ENCODE peak calls at places on chromosome 9, in seven cellular contexts. One of them, this sample, is unnamed.

GRCh38 chr9:211557-211956 is 3.1 kb upstream of the DOCK8 start:
- DNase-seq in cardiac muscle cell: peak
- DNase-seq in brain microvascular endothelial cell: no peak
- DNase-seq in CD8-positive, alpha-beta T cell: no peak
- DNase-seq in mammary epithelial cell: no peak
- DNase-seq in tibial nerve: peak
- DNase-seq in A549: no peak
- DNase-seq in this sample: no peak

GRCh38 chr9:86893811-86894490 is 53.4 kb downstream of the GAS1 start:
- DNase-seq in cardiac muscle cell: peak
- DNase-seq in brain microvascular endothelial cell: no peak
- DNase-seq in CD8-positive, alpha-beta T cell: no peak
- DNase-seq in mammary epithelial cell: no peak
- DNase-seq in tibial nerve: no peak
- DNase-seq in A549: no peak
- DNase-seq in this sample: no peak

GRCh38 chr9:117145811-117146490 is 268.9 kb downstream of the ASTN2 start:
- DNase-seq in cardiac muscle cell: no peak
- DNase-seq in brain microvascular endothelial cell: no peak
- DNase-seq in CD8-positive, alpha-beta T cell: no peak
- DNase-seq in mammary epithelial cell: no peak
- DNase-seq in tibial nerve: no peak
- DNase-seq in A549: no peak
- DNase-seq in this sample: no peak

GRCh38 chr9:97809666-97810344 is 43.2 kb upstream of the FOXE1 start:
- DNase-seq in cardiac muscle cell: no peak
- DNase-seq in brain microvascular endothelial cell: no peak
- DNase-seq in CD8-positive, alpha-beta T cell: no peak
- DNase-seq in mammary epithelial cell: peak
- DNase-seq in tibial nerve: no peak
- DNase-seq in A549: no peak
- DNase-seq in this sample: peak

GRCh38 chr9:89421595-89421994 is 76.3 kb downstream of the SEMA4D start:
- DNase-seq in cardiac muscle cell: peak
- DNase-seq in brain microvascular endothelial cell: peak
- DNase-seq in CD8-positive, alpha-beta T cell: no peak
- DNase-seq in mammary epithelial cell: no peak
- DNase-seq in tibial nerve: no peak
- DNase-seq in A549: no peak
- DNase-seq in this sample: no peak

GRCh38 chr9:133982971-133983720 is 9.0 kb downstream of the VAV2 start:
- DNase-seq in cardiac muscle cell: no peak
- DNase-seq in brain microvascular endothelial cell: no peak
- DNase-seq in CD8-positive, alpha-beta T cell: no peak
- DNase-seq in mammary epithelial cell: no peak
- DNase-seq in tibial nerve: no peak
- DNase-seq in A549: no peak
- DNase-seq in this sample: no peak

GRCh38 chr9:133707065-133707760 is 30.9 kb downstream of the SARDH start:
- DNase-seq in cardiac muscle cell: peak
- DNase-seq in brain microvascular endothelial cell: peak
- DNase-seq in CD8-positive, alpha-beta T cell: no peak
- DNase-seq in mammary epithelial cell: peak
- DNase-seq in tibial nerve: peak
- DNase-seq in A549: no peak
- DNase-seq in this sample: no peak

GRCh38 chr9:133759146-133759900 is 21.2 kb upstream of the SARDH start:
- DNase-seq in cardiac muscle cell: no peak
- DNase-seq in brain microvascular endothelial cell: no peak
- DNase-seq in CD8-positive, alpha-beta T cell: no peak
- DNase-seq in mammary epithelial cell: no peak
- DNase-seq in tibial nerve: peak
- DNase-seq in A549: no peak
- DNase-seq in this sample: peak

GRCh38 chr9:95229230-95229933 is 88.1 kb downstream of the FANCC start:
- DNase-seq in cardiac muscle cell: no peak
- DNase-seq in brain microvascular endothelial cell: no peak
- DNase-seq in CD8-positive, alpha-beta T cell: no peak
- DNase-seq in mammary epithelial cell: no peak
- DNase-seq in tibial nerve: no peak
- DNase-seq in A549: no peak
- DNase-seq in this sample: no peak

GRCh38 chr9:127980056-127980705 is 608 bp downstream of the EEIG1 start:
- DNase-seq in cardiac muscle cell: no peak
- DNase-seq in brain microvascular endothelial cell: no peak
- DNase-seq in CD8-positive, alpha-beta T cell: peak
- DNase-seq in mammary epithelial cell: peak
- DNase-seq in tibial nerve: no peak
- DNase-seq in A549: no peak
- DNase-seq in this sample: no peak

GRCh38 chr9:115002371-115003120 is 72.2 kb upstream of the TNFSF8 start:
- DNase-seq in cardiac muscle cell: no peak
- DNase-seq in brain microvascular endothelial cell: no peak
- DNase-seq in CD8-positive, alpha-beta T cell: no peak
- DNase-seq in mammary epithelial cell: no peak
- DNase-seq in tibial nerve: no peak
- DNase-seq in A549: no peak
- DNase-seq in this sample: no peak

GRCh38 chr9:78348848-78349247 is 51.9 kb downstream of the PSAT1 start:
- DNase-seq in cardiac muscle cell: no peak
- DNase-seq in brain microvascular endothelial cell: no peak
- DNase-seq in CD8-positive, alpha-beta T cell: no peak
- DNase-seq in mammary epithelial cell: no peak
- DNase-seq in tibial nerve: no peak
- DNase-seq in A549: no peak
- DNase-seq in this sample: no peak

GRCh38 chr9:37395229-37395628 is 27.3 kb upstream of the GRHPR start:
- DNase-seq in cardiac muscle cell: no peak
- DNase-seq in brain microvascular endothelial cell: no peak
- DNase-seq in CD8-positive, alpha-beta T cell: no peak
- DNase-seq in mammary epithelial cell: no peak
- DNase-seq in tibial nerve: no peak
- DNase-seq in A549: no peak
- DNase-seq in this sample: no peak

GRCh38 chr9:34546834-34547827 is 24.3 kb upstream of the ENHO start:
- DNase-seq in cardiac muscle cell: peak
- DNase-seq in brain microvascular endothelial cell: peak
- DNase-seq in CD8-positive, alpha-beta T cell: peak
- DNase-seq in mammary epithelial cell: peak
- DNase-seq in tibial nerve: peak
- DNase-seq in A549: peak
- DNase-seq in this sample: peak

GRCh38 chr9:78601957-78602565 is 305.1 kb downstream of the PSAT1 start:
- DNase-seq in cardiac muscle cell: peak
- DNase-seq in brain microvascular endothelial cell: peak
- DNase-seq in CD8-positive, alpha-beta T cell: no peak
- DNase-seq in mammary epithelial cell: peak
- DNase-seq in tibial nerve: peak
- DNase-seq in A549: no peak
- DNase-seq in this sample: peak

GRCh38 chr9:113807173-113808061 is 68.7 kb upstream of the ZNF618 start:
- DNase-seq in cardiac muscle cell: peak
- DNase-seq in brain microvascular endothelial cell: peak
- DNase-seq in CD8-positive, alpha-beta T cell: no peak
- DNase-seq in mammary epithelial cell: peak
- DNase-seq in tibial nerve: peak
- DNase-seq in A549: peak
- DNase-seq in this sample: peak

GRCh38 chr9:69515810-69516209 is 156.4 kb downstream of the APBA1 start:
- DNase-seq in cardiac muscle cell: no peak
- DNase-seq in brain microvascular endothelial cell: no peak
- DNase-seq in CD8-positive, alpha-beta T cell: no peak
- DNase-seq in mammary epithelial cell: no peak
- DNase-seq in tibial nerve: no peak
- DNase-seq in A549: no peak
- DNase-seq in this sample: no peak

GRCh38 chr9:90189306-90189705 is 453.3 kb downstream of the DIRAS2 start:
- DNase-seq in cardiac muscle cell: no peak
- DNase-seq in brain microvascular endothelial cell: no peak
- DNase-seq in CD8-positive, alpha-beta T cell: no peak
- DNase-seq in mammary epithelial cell: no peak
- DNase-seq in tibial nerve: no peak
- DNase-seq in A549: no peak
- DNase-seq in this sample: no peak

GRCh38 chr9:109986423-109987055 is 206.5 kb downstream of the PALM2AKAP2 start:
- DNase-seq in cardiac muscle cell: peak
- DNase-seq in brain microvascular endothelial cell: peak
- DNase-seq in CD8-positive, alpha-beta T cell: no peak
- DNase-seq in mammary epithelial cell: peak
- DNase-seq in tibial nerve: no peak
- DNase-seq in A549: no peak
- DNase-seq in this sample: peak
- H3K27ac ChIP-seq in cardiac muscle cell: no peak
- H3K27ac ChIP-seq in brain microvascular endothelial cell: peak
- H3K27ac ChIP-seq in CD8-positive, alpha-beta T cell: no peak
- H3K27ac ChIP-seq in mammary epithelial cell: peak
- H3K27ac ChIP-seq in tibial nerve: peak
- H3K27ac ChIP-seq in A549: no peak
- H3K27ac ChIP-seq in this sample: peak

GRCh38 chr9:6600426-6600825 is 45.1 kb downstream of the GLDC start:
- DNase-seq in cardiac muscle cell: no peak
- DNase-seq in brain microvascular endothelial cell: no peak
- DNase-seq in CD8-positive, alpha-beta T cell: no peak
- DNase-seq in mammary epithelial cell: no peak
- DNase-seq in tibial nerve: no peak
- DNase-seq in A549: no peak
- DNase-seq in this sample: no peak

GRCh38 chr9:6598249-6598725 is 47.2 kb downstream of the GLDC start:
- DNase-seq in cardiac muscle cell: peak
- DNase-seq in brain microvascular endothelial cell: no peak
- DNase-seq in CD8-positive, alpha-beta T cell: no peak
- DNase-seq in mammary epithelial cell: peak
- DNase-seq in tibial nerve: no peak
- DNase-seq in A549: no peak
- DNase-seq in this sample: no peak

GRCh38 chr9:6605202-6605601 is 40.3 kb downstream of the GLDC start:
- DNase-seq in cardiac muscle cell: no peak
- DNase-seq in brain microvascular endothelial cell: no peak
- DNase-seq in CD8-positive, alpha-beta T cell: no peak
- DNase-seq in mammary epithelial cell: no peak
- DNase-seq in tibial nerve: no peak
- DNase-seq in A549: no peak
- DNase-seq in this sample: no peak

DNA sequence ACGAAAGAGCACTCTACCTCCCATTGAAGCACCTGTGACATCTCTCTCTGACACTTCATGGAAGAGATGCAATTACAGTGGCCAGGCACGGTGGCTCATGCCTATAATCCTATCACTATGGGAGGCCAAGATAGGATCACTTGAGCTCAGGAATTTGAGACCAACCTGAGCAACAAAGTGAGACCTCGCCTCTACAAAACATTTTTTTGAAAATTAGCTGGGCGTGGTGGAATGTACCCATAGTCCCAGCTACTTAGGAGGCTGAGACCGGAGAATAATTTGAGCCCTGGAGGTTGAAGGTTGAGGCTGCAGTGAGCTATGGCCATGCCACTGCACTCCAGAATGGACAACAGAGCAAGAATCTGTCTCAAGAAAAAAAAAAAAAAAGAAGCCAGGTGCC is 45.5 kb downstream of the GLDC start:
- DNase-seq in cardiac muscle cell: no peak
- DNase-seq in brain microvascular endothelial cell: no peak
- DNase-seq in CD8-positive, alpha-beta T cell: no peak
- DNase-seq in mammary epithelial cell: no peak
- DNase-seq in tibial nerve: no peak
- DNase-seq in A549: no peak
- DNase-seq in this sample: no peak
- TF ChIP-seq CTCF in cardiac muscle cell: no peak
- TF ChIP-seq CTCF in brain microvascular endothelial cell: no peak
- TF ChIP-seq CTCF in CD8-positive, alpha-beta T cell: no peak
- TF ChIP-seq CTCF in mammary epithelial cell: no peak
- TF ChIP-seq CTCF in tibial nerve: no peak
- TF ChIP-seq CTCF in A549: no peak
- TF ChIP-seq CTCF in this sample: no peak

GRCh38 chr9:2209400-2209799 is 194.3 kb downstream of the SMARCA2 start:
- DNase-seq in cardiac muscle cell: no peak
- DNase-seq in brain microvascular endothelial cell: peak
- DNase-seq in CD8-positive, alpha-beta T cell: no peak
- DNase-seq in mammary epithelial cell: no peak
- DNase-seq in tibial nerve: no peak
- DNase-seq in A549: no peak
- DNase-seq in this sample: no peak

GRCh38 chr9:2208991-2209390 is 193.8 kb downstream of the SMARCA2 start:
- DNase-seq in cardiac muscle cell: no peak
- DNase-seq in brain microvascular endothelial cell: no peak
- DNase-seq in CD8-positive, alpha-beta T cell: no peak
- DNase-seq in mammary epithelial cell: no peak
- DNase-seq in tibial nerve: no peak
- DNase-seq in A549: no peak
- DNase-seq in this sample: no peak

GRCh38 chr9:2210201-2210600 is 195.1 kb downstream of the SMARCA2 start:
- DNase-seq in cardiac muscle cell: no peak
- DNase-seq in brain microvascular endothelial cell: peak
- DNase-seq in CD8-positive, alpha-beta T cell: no peak
- DNase-seq in mammary epithelial cell: peak
- DNase-seq in tibial nerve: no peak
- DNase-seq in A549: no peak
- DNase-seq in this sample: no peak

GRCh38 chr9:2213830-2214468 is 198.8 kb downstream of the SMARCA2 start:
- DNase-seq in cardiac muscle cell: no peak
- DNase-seq in brain microvascular endothelial cell: no peak
- DNase-seq in CD8-positive, alpha-beta T cell: no peak
- DNase-seq in mammary epithelial cell: no peak
- DNase-seq in tibial nerve: no peak
- DNase-seq in A549: no peak
- DNase-seq in this sample: no peak

GRCh38 chr9:2208465-2208864 is 193.3 kb downstream of the SMARCA2 start:
- DNase-seq in cardiac muscle cell: no peak
- DNase-seq in brain microvascular endothelial cell: no peak
- DNase-seq in CD8-positive, alpha-beta T cell: no peak
- DNase-seq in mammary epithelial cell: no peak
- DNase-seq in tibial nerve: no peak
- DNase-seq in A549: no peak
- DNase-seq in this sample: no peak
- H3K27ac ChIP-seq in cardiac muscle cell: peak
- H3K27ac ChIP-seq in brain microvascular endothelial cell: no peak
- H3K27ac ChIP-seq in CD8-positive, alpha-beta T cell: no peak
- H3K27ac ChIP-seq in mammary epithelial cell: no peak
- H3K27ac ChIP-seq in tibial nerve: no peak
- H3K27ac ChIP-seq in A549: no peak
- H3K27ac ChIP-seq in this sample: no peak

GRCh38 chr9:35603506-35603985 is 1.5 kb upstream of the TESK1 start:
- DNase-seq in cardiac muscle cell: peak
- DNase-seq in brain microvascular endothelial cell: peak
- DNase-seq in CD8-positive, alpha-beta T cell: no peak
- DNase-seq in mammary epithelial cell: peak
- DNase-seq in tibial nerve: peak
- DNase-seq in A549: no peak
- DNase-seq in this sample: peak

GRCh38 chr9:35603986-35604577 is 980 bp upstream of the TESK1 start:
- DNase-seq in cardiac muscle cell: peak
- DNase-seq in brain microvascular endothelial cell: peak
- DNase-seq in CD8-positive, alpha-beta T cell: peak
- DNase-seq in mammary epithelial cell: peak
- DNase-seq in tibial nerve: peak
- DNase-seq in A549: peak
- DNase-seq in this sample: peak

GRCh38 chr9:35598863-35599590 is 6.0 kb upstream of the TESK1 start:
- DNase-seq in cardiac muscle cell: no peak
- DNase-seq in brain microvascular endothelial cell: no peak
- DNase-seq in CD8-positive, alpha-beta T cell: no peak
- DNase-seq in mammary epithelial cell: peak
- DNase-seq in tibial nerve: no peak
- DNase-seq in A549: no peak
- DNase-seq in this sample: no peak

GRCh38 chr9:35604578-35605335 is at the start of gene TESK1:
- DNase-seq in cardiac muscle cell: peak
- DNase-seq in brain microvascular endothelial cell: peak
- DNase-seq in CD8-positive, alpha-beta T cell: peak
- DNase-seq in mammary epithelial cell: peak
- DNase-seq in tibial nerve: peak
- DNase-seq in A549: peak
- DNase-seq in this sample: peak

GRCh38 chr9:35599763-35600604 is 5.1 kb upstream of the TESK1 start:
- DNase-seq in cardiac muscle cell: no peak
- DNase-seq in brain microvascular endothelial cell: no peak
- DNase-seq in CD8-positive, alpha-beta T cell: no peak
- DNase-seq in mammary epithelial cell: no peak
- DNase-seq in tibial nerve: no peak
- DNase-seq in A549: no peak
- DNase-seq in this sample: no peak
- TF ChIP-seq CTCF in cardiac muscle cell: peak
- TF ChIP-seq CTCF in brain microvascular endothelial cell: peak
- TF ChIP-seq CTCF in CD8-positive, alpha-beta T cell: no peak
- TF ChIP-seq CTCF in mammary epithelial cell: peak
- TF ChIP-seq CTCF in tibial nerve: no peak
- TF ChIP-seq CTCF in A549: no peak
- TF ChIP-seq CTCF in this sample: no peak

This sample was measured in RWPE1.